ENCODE peak calls at places on chromosomes 6 and 20, in six cellular contexts. V is A549, J is osteoblast, F is Peyer's patch, D is heart right ventricle, X is thyroid gland. I is an unnamed sample.

GRCh38 chr6:75424610-75425548 is 68.7 kb downstream of the FILIP1 start:
- DNase-seq in V (no peak), F (no peak), X (no peak), D (no peak), J (no peak), I (no peak)

GRCh38 chr6:169256518-169256917 is 2.9 kb upstream of the THBS2 start:
- DNase-seq in F (no peak), V (no peak), X (no peak), D (no peak), J (no peak), I (no peak)

GRCh38 chr20:15918631-15919030 is 654.6 kb downstream of the KIF16B start:
- DNase-seq in X (no peak), D (no peak), J (no peak), F (no peak), V (no peak), I (no peak)

GRCh38 chr6:52976591-52977035 is 18.5 kb downstream of the GSTA4 start:
- DNase-seq in V (no peak), F (no peak), D (no peak), J (no peak), X (no peak), I (no peak)

GRCh38 chr6:29142349-29142748 is 28.4 kb upstream of the OR2J2 start:
- DNase-seq in D (no peak), F (no peak), V (no peak), X (no peak), J (no peak), I (no peak)

GRCh38 chr20:14295238-14295637 is 42.2 kb downstream of the FLRT3 start:
- DNase-seq in J (no peak), D (no peak), V (no peak), F (no peak), X (no peak), I (no peak)

GRCh38 chr6:99613705-99614429 is 7.2 kb downstream of the PRDM13 start:
- DNase-seq in V (peak; percentile 16), J (peak; percentile 81), D (no peak), F (peak; percentile 56), X (no peak), I (no peak)

GRCh38 chr6:27669798-27670301 is 196.9 kb upstream of the ZNF184 start:
- DNase-seq in D (no peak), X (no peak), V (peak; percentile 29), F (no peak), J (no peak), I (no peak)

GRCh38 chr6:33410711-33411631 is at the start of gene PHF1:
- DNase-seq in D (peak; percentile 75), F (no peak), V (no peak), J (peak; percentile 98), X (peak; percentile 79), I (no peak)

GRCh38 chr6:33410050-33410710 is 634 bp upstream of the PHF1 start:
- DNase-seq in V (peak; percentile 97), F (peak; percentile 99), D (peak; percentile 99), X (peak; percentile 98), J (peak; percentile 100), I (peak; percentile 98)

GRCh38 chr6:33412140-33413009 is 1.6 kb downstream of the PHF1 start:
- DNase-seq in V (no peak), X (no peak), D (no peak), F (no peak), J (peak; percentile 17), I (no peak)

GRCh38 chr6:33413200-33413599 is 2.4 kb downstream of the PHF1 start:
- DNase-seq in V (no peak), J (peak; percentile 43), D (no peak), F (no peak), X (no peak), I (no peak)

GRCh38 chr6:33411632-33412005 is 805 bp downstream of the PHF1 start:
- DNase-seq in X (no peak), F (no peak), J (peak; percentile 25), V (no peak), D (no peak), I (no peak)
- H3K4me1 ChIP-seq in X (peaks cover 32% of the 10 kb centered on the region), F (peaks cover 21% of the 10 kb centered on the region), J (peaks cover 28% of the 10 kb centered on the region), V (peaks cover 29% of the 10 kb centered on the region), D (peaks cover 38% of the 10 kb centered on the region), I (peaks cover 3% of the 10 kb centered on the region)

DNA sequence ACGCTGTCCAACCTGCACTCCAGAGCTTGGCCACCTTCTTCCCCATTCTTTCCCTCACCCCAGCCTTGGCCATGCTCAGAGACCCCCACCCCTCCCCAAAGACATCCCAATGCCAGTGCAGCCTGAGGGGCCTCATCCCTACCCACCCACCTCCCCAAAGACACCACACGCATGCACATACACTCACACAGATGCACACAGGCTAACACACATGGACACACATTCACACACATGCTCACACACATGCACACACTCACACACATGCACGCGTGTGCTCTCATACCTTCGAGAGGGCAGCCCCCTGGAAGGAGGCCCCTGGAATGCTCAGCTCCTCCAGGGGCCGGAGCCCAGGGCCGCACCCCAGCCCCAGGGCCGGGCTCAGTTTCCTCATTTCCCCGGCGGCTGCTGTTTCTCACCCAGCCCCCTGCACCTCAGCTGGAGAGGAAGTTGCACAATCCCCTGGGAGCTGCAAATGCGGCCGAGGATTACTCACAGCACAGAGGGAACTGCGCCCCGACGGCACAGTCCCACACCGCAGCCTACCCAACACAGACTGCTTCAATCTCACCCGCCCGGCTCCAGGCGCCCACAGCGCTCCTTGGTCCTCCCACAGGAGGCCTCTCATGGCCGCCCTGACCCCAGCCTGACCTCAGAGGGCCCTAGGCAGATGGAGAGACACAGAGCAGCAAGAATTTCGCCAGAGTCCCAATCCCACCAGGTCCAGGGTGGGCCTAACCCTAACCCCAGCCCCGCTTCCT is 12.1 kb downstream of the TFEB start:
- DNase-seq in X (peak; percentile 39), D (peak; percentile 78), F (no peak), J (peak; percentile 100), V (peak; percentile 63), I (peak; percentile 70)
- TF ChIP-seq CTCF in X (no peak), D (no peak), F (no peak), J (peak; percentile 5), V (no peak), I (no peak)

GRCh38 chr6:21747441-21747840 is 153.9 kb downstream of the SOX4 start:
- DNase-seq in F (no peak), J (no peak), X (no peak), V (no peak), D (no peak), I (no peak)
- H3K4me1 ChIP-seq in F (peaks cover 4% of the 10 kb centered on the region), J (peaks cover 22% of the 10 kb centered on the region), X (peaks cover 11% of the 10 kb centered on the region), V (peaks cover 37% of the 10 kb centered on the region), D (peaks cover 4% of the 10 kb centered on the region), I (peaks cover 5% of the 10 kb centered on the region)

DNA sequence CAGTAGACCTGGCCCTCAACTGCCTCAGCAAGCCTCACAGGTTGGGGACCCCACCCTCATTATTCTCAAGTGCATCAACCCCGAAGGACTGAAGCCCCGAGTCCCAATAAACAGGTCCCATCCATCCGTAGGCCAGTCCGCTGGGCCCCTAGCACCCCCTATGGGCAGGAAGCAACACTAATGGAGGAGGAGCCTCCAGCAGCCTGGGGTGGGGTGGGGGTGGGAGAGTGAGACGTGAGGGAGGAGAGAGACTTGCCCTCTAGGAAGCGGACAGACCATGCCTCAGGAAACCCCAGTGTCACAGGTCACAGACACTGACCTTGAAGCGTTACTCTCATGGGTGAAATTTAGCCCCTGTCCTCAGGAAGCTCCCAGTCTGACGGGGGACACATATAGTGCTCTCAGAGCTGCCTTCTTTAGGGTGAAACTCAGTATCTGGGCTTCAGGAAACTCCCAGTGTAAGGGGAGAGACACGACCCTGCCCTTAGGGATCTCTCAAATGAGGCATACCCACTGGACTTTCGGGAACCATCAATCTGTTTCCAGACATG is 125.9 kb downstream of the MRPL14 start:
- DNase-seq in X (no peak), J (peak; percentile 90), F (peak; percentile 65), V (peak; percentile 57), D (no peak), I (no peak)
- TF ChIP-seq CTCF in X (peak; percentile 40), J (peak; percentile 50), F (no peak), V (peak; percentile 39), D (peak; percentile 43), I (peak; percentile 35)

GRCh38 chr6:6005467-6006427 is 978 bp downstream of the NRN1 start:
- DNase-seq in V (no peak), D (no peak), J (peak; percentile 75), X (no peak), F (no peak), I (no peak)
- H3K4me1 ChIP-seq in V (peaks cover 6% of the 10 kb centered on the region), D (peaks cover 50% of the 10 kb centered on the region), J (peaks cover 9% of the 10 kb centered on the region), X (peaks cover 49% of the 10 kb centered on the region), F (peaks cover 48% of the 10 kb centered on the region), I (no peaks in the 10 kb centered on the region)

GRCh38 chr6:24910331-24910849 is 25.4 kb downstream of the RIPOR2 start:
- DNase-seq in D (peak; percentile 20), F (no peak), V (no peak), X (peak; percentile 16), J (no peak), I (no peak)
- TF ChIP-seq CTCF in D (peak; percentile 40), F (no peak), V (no peak), X (no peak), J (no peak), I (no peak)

GRCh38 chr20:48720256-48721020 is 107.4 kb downstream of the PREX1 start:
- DNase-seq in V (no peak), F (peak; percentile 36), D (no peak), X (no peak), J (peak; percentile 55), I (no peak)

GRCh38 chr20:48717959-48718223 is 109.9 kb downstream of the PREX1 start:
- DNase-seq in D (no peak), V (no peak), J (no peak), F (no peak), X (no peak), I (no peak)

GRCh38 chr20:48717095-48717958 is 110.5 kb downstream of the PREX1 start:
- DNase-seq in F (no peak), J (no peak), D (no peak), V (no peak), X (no peak), I (no peak)

GRCh38 chr20:48719598-48720255 is 108.1 kb downstream of the PREX1 start:
- DNase-seq in F (peak; percentile 33), J (no peak), X (no peak), V (no peak), D (no peak), I (no peak)

GRCh38 chr20:48718914-48719578 is 108.8 kb downstream of the PREX1 start:
- DNase-seq in F (peak; percentile 50), X (no peak), D (no peak), V (no peak), J (no peak), I (no peak)
- H3K4me1 ChIP-seq in F (peaks cover 35% of the 10 kb centered on the region), X (peaks cover 21% of the 10 kb centered on the region), D (peaks cover 13% of the 10 kb centered on the region), V (peaks cover 19% of the 10 kb centered on the region), J (peaks cover 30% of the 10 kb centered on the region), I (no peaks in the 10 kb centered on the region)

I was measured in BE2C.